ENCODE peak calls at places on chromosome 22, in eight cellular contexts. I, M, U, Y, E, K, Z and P are unnamed samples.

GRCh38 chr22:39207141-39208012 is 37.4 kb downstream of the PDGFB start:
- DNase-seq in I (no peak), Z (peak; percentile 48), M (no peak), Y (no peak), E (peak; percentile 47), U (peak; percentile 56), K (no peak), P (no peak)

GRCh38 chr22:29309332-29310064 is 3.0 kb downstream of the GAS2L1 start:
- DNase-seq in U (peak; percentile 48), Y (no peak), E (no peak), I (no peak), K (peak; percentile 62), Z (peak; percentile 80), M (no peak), P (no peak)

GRCh38 chr22:17724241-17724640 is 50.0 kb downstream of the BID start:
- DNase-seq in M (no peak), Z (no peak), E (peak; percentile 77), I (no peak), Y (no peak), K (no peak), U (no peak), P (no peak)

GRCh38 chr22:39214383-39215069 is 30.3 kb downstream of the PDGFB start:
- DNase-seq in Z (no peak), Y (no peak), K (no peak), M (peak; percentile 34), I (peak; percentile 43), U (peak; percentile 82), E (peak; percentile 39), P (no peak)

GRCh38 chr22:50014655-50015401 is 2.3 kb upstream of the IL17REL start:
- DNase-seq in I (no peak), Z (no peak), E (no peak), M (no peak), K (no peak), Y (no peak), U (peak; percentile 50), P (no peak)

GRCh38 chr22:17970205-17970708 is 54.1 kb downstream of the MICAL3 start:
- DNase-seq in K (no peak), M (no peak), E (peak; percentile 65), U (no peak), Z (no peak), I (no peak), Y (no peak), P (no peak)

GRCh38 chr22:30435674-30436126 is 10.1 kb downstream of the MTFP1 start:
- DNase-seq in M (peak; percentile 57), I (no peak), Y (peak; percentile 35), E (no peak), Z (peak; percentile 56), K (peak; percentile 35), U (no peak), P (no peak)

GRCh38 chr22:39457546-39458442 is 982 bp downstream of the MGAT3 start:
- DNase-seq in M (no peak), Z (no peak), I (no peak), K (no peak), E (no peak), Y (no peak), U (no peak), P (no peak)

GRCh38 chr22:29773233-29773632 is 6.1 kb downstream of the UQCR10 start:
- DNase-seq in U (peak; percentile 69), K (no peak), M (no peak), Y (peak; percentile 85), Z (no peak), I (peak; percentile 40), E (peak; percentile 44), P (no peak)

GRCh38 chr22:30212363-30212995 is 34.1 kb downstream of the LIF start:
- DNase-seq in M (peak; percentile 90), U (no peak), I (peak; percentile 81), K (no peak), E (peak; percentile 97), Y (peak; percentile 34), Z (peak; percentile 87), P (peak; percentile 77)

GRCh38 chr22:45978275-45978713 is 1.3 kb upstream of the WNT7B start:
- DNase-seq in Z (no peak), E (no peak), Y (no peak), M (no peak), I (no peak), K (no peak), U (no peak), P (no peak)

GRCh38 chr22:46906326-46907045 is 144.0 kb downstream of the TBC1D22A start:
- DNase-seq in K (no peak), M (no peak), Z (no peak), U (peak; percentile 36), Y (no peak), E (no peak), I (no peak), P (no peak)

GRCh38 chr22:43305806-43306205 is 37.4 kb downstream of the SCUBE1 start:
- DNase-seq in Y (no peak), I (no peak), E (no peak), Z (no peak), U (no peak), M (no peak), K (no peak), P (no peak)

GRCh38 chr22:39287076-39287743 is 32.2 kb downstream of the RPL3 start:
- DNase-seq in E (no peak), K (no peak), Y (peak; percentile 47), I (no peak), M (peak; percentile 51), Z (no peak), U (no peak), P (no peak)

GRCh38 chr22:37904572-37905533 is 1.2 kb upstream of the MICALL1 start:
- DNase-seq in I (peak; percentile 84), Y (peak; percentile 53), M (peak; percentile 76), Z (peak; percentile 65), E (peak; percentile 98), U (peak; percentile 74), K (peak; percentile 33), P (peak; percentile 56)

GRCh38 chr22:30802202-30803166 is 107.8 kb downstream of the OSBP2 start:
- DNase-seq in I (peak; percentile 46), M (peak; percentile 79), E (peak; percentile 94), U (peak; percentile 97), Y (peak; percentile 67), Z (peak; percentile 90), K (peak; percentile 81), P (peak; percentile 63)

GRCh38 chr22:39470462-39471335 is 13.9 kb downstream of the MGAT3 start:
- DNase-seq in E (no peak), Z (no peak), I (no peak), M (no peak), Y (no peak), U (no peak), K (no peak), P (no peak)

GRCh38 chr22:40341604-40342003 is 4.7 kb upstream of the ADSL start:
- DNase-seq in Z (no peak), M (no peak), U (no peak), E (no peak), Y (no peak), I (no peak), K (no peak), P (no peak)

GRCh38 chr22:27452245-27452644 is 349.3 kb downstream of the MN1 start:
- DNase-seq in Z (no peak), M (no peak), E (no peak), U (no peak), K (no peak), I (no peak), Y (no peak), P (no peak)

GRCh38 chr22:27453688-27454087 is 347.9 kb downstream of the MN1 start:
- DNase-seq in Y (no peak), Z (no peak), E (no peak), U (no peak), I (no peak), K (no peak), M (no peak), P (no peak)

GRCh38 chr22:27450448-27450847 is 351.1 kb downstream of the MN1 start:
- DNase-seq in K (no peak), I (no peak), Y (no peak), M (no peak), Z (no peak), E (no peak), U (no peak), P (no peak)

GRCh38 chr22:27454807-27455450 is 346.6 kb downstream of the MN1 start:
- DNase-seq in E (no peak), I (no peak), Y (no peak), Z (no peak), M (no peak), K (no peak), U (peak; percentile 81), P (no peak)

DNA sequence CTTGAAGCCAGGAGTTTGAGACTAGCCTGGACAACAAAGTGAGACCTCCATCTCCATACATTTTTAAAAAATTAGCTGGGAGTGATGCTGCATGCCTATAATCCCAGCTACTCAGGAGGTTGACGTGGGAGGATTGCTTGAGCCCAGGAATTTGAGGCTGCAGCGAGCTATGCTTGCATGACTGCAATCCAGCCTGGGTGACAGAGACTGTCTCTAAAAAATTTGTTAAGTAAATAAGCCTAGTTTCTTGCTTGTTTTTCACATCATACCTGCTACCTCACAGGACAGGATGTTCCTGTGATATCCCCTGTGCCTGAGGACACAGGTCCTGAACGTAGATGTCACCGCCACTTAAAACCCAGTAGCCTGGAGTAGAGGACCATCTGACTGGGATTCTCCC is 348.6 kb downstream of the MN1 start:
- DNase-seq in Y (no peak), M (no peak), U (no peak), E (no peak), Z (no peak), K (no peak), I (no peak), P (no peak)
- TF ChIP-seq CTCF in Y (no peak), M (no peak), U (no peak), E (no peak), Z (no peak), K (no peak), I (no peak), P (no peak)

GRCh38 chr22:25754527-25755202 is 12.7 kb downstream of the MYO18B start:
- DNase-seq in E (peak; percentile 76), M (no peak), I (no peak), U (no peak), K (no peak), Z (no peak), Y (peak; percentile 97), P (no peak)
- H3K4me3 ChIP-seq in E (no peak overlapping the region), M (no peak overlapping the region), I (no peak overlapping the region), U (no peak overlapping the region), K (no peak overlapping the region), Z (no peak overlapping the region), Y (peak overlapping the region; percentile 45), P (no peak overlapping the region)

DNA sequence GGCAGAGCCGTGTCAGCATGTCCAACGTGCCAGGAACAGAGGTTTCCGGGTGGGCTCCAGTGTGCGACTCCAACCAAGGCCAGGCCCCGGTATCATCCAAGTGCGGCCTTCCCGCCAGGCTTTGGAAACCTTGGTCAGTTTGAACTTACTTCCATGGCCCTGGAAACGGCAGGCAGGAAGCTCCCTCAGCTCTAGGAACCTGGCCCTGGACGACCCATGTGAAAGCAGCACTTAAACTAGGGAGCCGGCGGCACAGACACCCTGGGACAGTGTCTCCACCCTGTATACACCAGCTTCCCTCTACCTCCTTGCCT is 65.2 kb downstream of the MYH9 start:
- DNase-seq in Z (no peak), M (no peak), I (no peak), Y (no peak), K (no peak), U (no peak), E (no peak), P (no peak)
- TF ChIP-seq CTCF in Z (no peak), M (no peak), I (no peak), Y (no peak), K (no peak), U (no peak), E (no peak), P (no peak)

DNA sequence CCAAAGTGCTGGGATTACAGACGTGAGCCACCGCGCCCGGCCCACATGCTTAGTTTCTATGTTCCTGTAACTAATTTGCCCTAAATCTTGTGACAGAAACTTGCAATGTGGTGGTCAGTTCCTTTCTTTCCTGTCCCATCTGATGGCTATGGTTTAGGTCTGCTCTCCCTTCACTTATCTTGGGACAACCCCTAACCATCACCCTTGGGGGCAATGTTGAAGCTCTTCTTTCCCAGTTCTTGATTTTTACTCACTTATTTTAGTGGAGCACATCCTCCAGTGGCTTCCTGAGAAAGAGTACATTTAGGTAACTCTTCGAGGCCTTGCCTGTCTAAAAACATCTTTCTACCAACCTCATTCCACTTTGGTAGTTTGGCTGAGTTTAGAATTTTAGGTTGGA is 7.3 kb downstream of the SREBF2 start:
- DNase-seq in Z (no peak), M (no peak), Y (no peak), E (no peak), K (no peak), U (no peak), I (no peak), P (no peak)
- H3K4me3 ChIP-seq in Z (no peak overlapping the region), M (no peak overlapping the region), Y (no peak overlapping the region), E (no peak overlapping the region), K (no peak overlapping the region), U (no peak overlapping the region), I (no peak overlapping the region), P (no peak overlapping the region)